ENCODE peak calls at places on chromosomes 12 and 14, in nine cellular contexts. G is IMR-90, N is heart left ventricle, W is right lobe of liver, B is sigmoid colon, L is breast epithelium, P is endothelial cell of umbilical vein, T is transverse colon, S is gastrocnemius medialis. E is an unnamed sample.

GRCh38 chr12:54350743-54351142 is 13.5 kb downstream of the GPR84 start:
- DNase-seq in W (no peak), N (no peak), L (no peak), S (no peak), T (no peak), P (no peak), B (no peak), G (no peak), E (no peak)

GRCh38 chr12:30989754-30990153 is 63.2 kb downstream of the TSPAN11 start:
- DNase-seq in G (no peak), B (no peak), T (peak), L (no peak), S (no peak), N (no peak), P (peak), W (no peak), E (no peak)

GRCh38 chr12:26121841-26122680 is 2.8 kb downstream of the BHLHE41 start:
- DNase-seq in G (peak), W (peak), S (no peak), T (no peak), N (no peak), P (peak), L (no peak), B (no peak), E (peak)

GRCh38 chr12:96070670-96071279 is 35.4 kb upstream of the LTA4H start:
- DNase-seq in T (peak), W (no peak), B (no peak), S (no peak), G (no peak), L (peak), P (peak), N (no peak), E (no peak)

GRCh38 chr14:35814371-35815005 is 5.4 kb upstream of the RALGAPA1 start:
- DNase-seq in B (no peak), L (no peak), W (no peak), N (no peak), G (peak), P (peak), S (no peak), T (peak), E (no peak)

GRCh38 chr12:109594566-109595317 is 21.1 kb downstream of the MVK start:
- DNase-seq in L (no peak), N (peak), G (no peak), T (no peak), P (no peak), S (no peak), W (no peak), B (no peak), E (no peak)

GRCh38 chr14:89240414-89240813 is 176.6 kb downstream of the FOXN3 start:
- DNase-seq in N (no peak), G (peak), B (no peak), L (no peak), P (peak), S (no peak), T (no peak), W (no peak), E (no peak)

GRCh38 chr12:8887285-8887715 is 27.0 kb upstream of the PHC1 start:
- DNase-seq in T (no peak), N (no peak), B (no peak), S (no peak), P (peak), L (no peak), G (peak), W (no peak), E (no peak)

GRCh38 chr14:96249016-96249415 is 7.0 kb upstream of the BDKRB1 start:
- DNase-seq in G (peak), L (no peak), P (no peak), W (no peak), S (no peak), B (peak), N (no peak), T (no peak), E (no peak)

GRCh38 chr14:101030586-101030985 is 127.1 kb upstream of the RTL1 start:
- DNase-seq in W (peak), G (no peak), P (no peak), N (peak), L (no peak), B (peak), S (no peak), T (no peak), E (no peak)

GRCh38 chr14:99522457-99522891 is 41.3 kb downstream of the CCNK start:
- DNase-seq in N (peak), W (peak), S (no peak), P (peak), L (no peak), G (peak), B (peak), T (no peak), E (no peak)

GRCh38 chr12:111482464-111482863 is 76.7 kb downstream of the SH2B3 start:
- DNase-seq in P (no peak), G (no peak), B (no peak), W (no peak), T (no peak), N (no peak), S (no peak), L (no peak), E (no peak)

GRCh38 chr14:61101803-61102548 is 120.9 kb downstream of the SLC38A6 start:
- DNase-seq in W (no peak), B (no peak), L (no peak), S (no peak), G (peak), T (no peak), P (peak), N (no peak), E (peak)

GRCh38 chr12:48873096-48873495 is 7.4 kb upstream of the RND1 start:
- DNase-seq in L (no peak), W (no peak), B (no peak), T (no peak), G (no peak), P (no peak), S (no peak), N (no peak), E (no peak)

GRCh38 chr14:68733086-68733621 is 59.7 kb downstream of the ZFP36L1 start:
- DNase-seq in T (no peak), N (no peak), L (no peak), P (no peak), W (no peak), B (no peak), S (no peak), G (no peak), E (no peak)

GRCh38 chr14:97210202-97210601 is 413.0 kb downstream of the VRK1 start:
- DNase-seq in P (no peak), G (no peak), S (no peak), L (no peak), N (no peak), W (no peak), T (no peak), B (no peak), E (no peak)

GRCh38 chr14:21097616-21098133 is 780 bp downstream of the ZNF219 start:
- DNase-seq in T (peak), N (no peak), S (no peak), P (no peak), L (no peak), B (no peak), G (no peak), W (no peak), E (no peak)

GRCh38 chr12:113981876-113982275 is 15.8 kb upstream of the RBM19 start:
- DNase-seq in S (no peak), G (no peak), N (no peak), W (no peak), T (no peak), B (no peak), L (no peak), P (no peak), E (no peak)

GRCh38 chr12:129819391-129819790 is 84.4 kb downstream of the TMEM132D start:
- DNase-seq in N (no peak), G (no peak), B (no peak), T (no peak), L (no peak), S (no peak), W (no peak), P (no peak), E (no peak)

GRCh38 chr12:132176920-132177551 is 32.8 kb downstream of the NOC4L start:
- DNase-seq in S (no peak), P (no peak), W (no peak), B (no peak), L (no peak), G (no peak), T (no peak), N (peak), E (no peak)

GRCh38 chr12:4771960-4772566 is 51.9 kb downstream of the GALNT8 start:
- DNase-seq in G (no peak), N (no peak), P (no peak), W (no peak), L (no peak), S (no peak), B (no peak), T (no peak), E (no peak)

GRCh38 chr14:73714656-73715081 is 485 bp upstream of the PNMA1 start:
- DNase-seq in W (no peak), B (no peak), T (no peak), S (no peak), G (peak), L (no peak), P (no peak), N (no peak), E (no peak)
- H3K4me3 ChIP-seq in W (peak), B (no peak), T (peak), S (peak), G (peak), L (peak), P (no peak), N (peak), E (peak)

DNA sequence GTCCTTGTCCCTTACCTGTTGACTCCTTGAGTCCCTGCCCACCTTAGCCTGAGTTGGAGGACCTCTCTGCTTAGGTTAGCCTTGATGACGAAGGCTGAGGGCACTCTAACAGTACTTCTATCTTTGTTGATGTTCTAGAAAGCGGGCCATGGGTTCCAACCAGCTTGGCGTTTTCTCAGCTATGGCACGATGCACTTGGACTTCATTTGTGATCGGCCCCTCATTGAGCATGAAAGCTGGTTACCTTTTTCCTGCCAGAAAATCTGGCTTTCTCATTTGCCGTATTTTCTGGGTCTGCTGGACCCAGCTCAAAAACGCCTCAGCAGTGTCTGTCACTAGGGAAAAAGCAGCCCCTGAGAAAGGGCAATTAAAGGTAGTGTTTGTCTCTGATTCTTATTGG is 290.8 kb downstream of the EMP1 start:
- DNase-seq in P (no peak), T (no peak), G (no peak), N (no peak), W (no peak), L (no peak), S (no peak), B (no peak), E (no peak)
- TF ChIP-seq CTCF in P (no peak), T (no peak), G (no peak), N (no peak), W (no peak), L (no peak), S (no peak), B (no peak), E (no peak)

GRCh38 chr14:91368681-91369416 is 48.8 kb downstream of the CCDC88C start:
- DNase-seq in S (no peak), P (no peak), N (no peak), T (no peak), W (no peak), G (no peak), B (no peak), L (no peak), E (no peak)

GRCh38 chr14:91371990-91372375 is 45.6 kb downstream of the CCDC88C start:
- DNase-seq in N (no peak), S (no peak), T (no peak), G (no peak), P (no peak), L (no peak), B (no peak), W (no peak), E (no peak)

GRCh38 chr14:91367173-91368171 is 50.1 kb downstream of the CCDC88C start:
- DNase-seq in L (peak), T (peak), W (no peak), B (no peak), P (peak), G (peak), S (no peak), N (no peak), E (no peak)

GRCh38 chr14:91371011-91371989 is 46.3 kb downstream of the CCDC88C start:
- DNase-seq in N (no peak), T (no peak), G (no peak), W (no peak), S (no peak), B (no peak), L (no peak), P (no peak), E (no peak)

GRCh38 chr14:91369628-91370445 is 47.8 kb downstream of the CCDC88C start:
- DNase-seq in G (no peak), W (no peak), L (peak), T (no peak), B (no peak), S (no peak), P (peak), N (no peak), E (no peak)
- TF ChIP-seq POLR2A in G (no peak), W (no peak), L (no peak), T (no peak), B (no peak), S (no peak), P (no peak), N (no peak), E (no peak)

DNA sequence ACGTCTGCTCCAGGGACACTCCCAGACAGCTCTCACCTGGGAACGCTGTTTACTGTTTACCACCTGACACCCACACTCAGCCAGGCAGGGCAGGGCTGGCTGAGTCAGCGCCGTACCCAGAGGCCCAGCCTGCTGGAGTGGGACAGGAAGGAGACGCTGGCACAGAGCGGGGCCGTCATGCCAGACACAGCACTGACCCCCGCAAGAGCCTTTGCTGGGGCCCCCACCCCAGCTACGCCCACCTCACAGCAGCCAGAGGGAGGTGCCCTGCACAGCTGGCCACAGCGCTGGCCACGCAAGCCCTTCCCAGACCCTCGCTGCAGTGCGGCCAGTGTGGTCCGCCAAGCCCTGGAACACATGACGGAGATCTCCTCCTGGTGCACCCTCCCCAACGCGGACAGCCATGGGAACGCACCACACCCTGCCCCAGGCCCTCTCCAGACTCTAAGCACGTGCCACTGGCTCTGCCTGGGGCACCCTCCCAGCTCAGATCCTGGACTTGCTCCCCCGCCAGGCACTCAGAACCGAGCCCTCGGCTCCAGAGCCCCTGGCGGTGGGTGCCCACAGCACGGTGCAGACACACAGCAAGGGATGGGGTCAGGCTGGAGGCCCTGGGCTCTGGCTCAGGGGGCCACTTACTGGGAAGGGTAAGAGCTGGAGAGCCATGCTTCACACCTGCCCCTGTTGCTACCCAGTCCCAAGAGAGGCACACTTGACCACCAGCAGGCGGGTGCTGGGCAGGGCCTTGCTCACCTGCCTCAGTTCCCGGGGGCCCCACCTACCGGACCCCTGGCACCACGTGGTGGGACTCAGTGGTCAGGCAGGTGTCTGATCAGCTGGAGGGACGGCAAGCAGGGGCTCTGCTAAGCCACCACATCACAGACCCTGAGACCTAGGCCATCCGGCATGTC is 5.6 kb downstream of the AHNAK2 start:
- DNase-seq in L (peak), G (no peak), T (peak), N (peak), P (peak), B (peak), S (peak), W (peak), E (no peak)
- H3K4me3 ChIP-seq in L (peak), G (no peak), T (no peak), N (no peak), P (no peak), B (no peak), S (no peak), W (no peak), E (peak)

GRCh38 chr12:116590561-116590960 is 31.4 kb downstream of the MAP1LC3B2 start:
- DNase-seq in G (no peak), L (no peak), T (no peak), W (no peak), N (no peak), B (no peak), P (no peak), S (no peak), E (no peak)
- TF ChIP-seq CTCF in G (no peak), L (no peak), T (no peak), W (no peak), N (no peak), B (no peak), P (no peak), S (no peak), E (no peak)

GRCh38 chr14:77376771-77377501 is at the start of the genes SAMD15 and TMED8:
- DNase-seq in W (peak), P (peak), L (peak), S (peak), G (peak), B (peak), N (peak), T (peak), E (peak)
- TF ChIP-seq POLR2A in W (peak), P (peak), L (no peak), S (no peak), G (no peak), B (no peak), N (peak), T (no peak), E (no peak)

GRCh38 chr14:103284574-103285467 is 49.2 kb upstream of the EIF5 start:
- DNase-seq in S (no peak), L (peak), T (no peak), B (no peak), G (peak), N (no peak), P (no peak), W (peak), E (no peak)
- H3K4me3 ChIP-seq in S (no peak), L (no peak), T (no peak), B (no peak), G (no peak), N (no peak), P (no peak), W (no peak), E (no peak)